ENCODE peak calls at places on chromosomes 1 and 21, in six cellular contexts. P is aorta, J is heart left ventricle, G is pancreas, T is colonic mucosa, M is hepatocyte. Q is an unnamed sample. For H3K4me1, the result is how much of the 10 kb centered on the place peaks cover.

GRCh38 chr1:111199881-111200801 is at the start of gene DENND2D:
- DNase-seq in G (peak), M (no peak), P (peak), J (peak), T (peak), Q (no peak)

GRCh38 chr1:90850925-90851710 is 134.0 kb upstream of the BARHL2 start:
- DNase-seq in T (peak), P (peak), G (peak), J (peak), M (peak), Q (peak)

GRCh38 chr21:32994305-32994704 is 31.4 kb upstream of the OLIG2 start:
- DNase-seq in T (no peak), J (no peak), G (no peak), P (no peak), M (peak), Q (no peak)

GRCh38 chr1:159983681-159984080 is 29.6 kb upstream of the SLAMF9 start:
- DNase-seq in P (no peak), J (no peak), G (no peak), T (peak), M (no peak), Q (no peak)

GRCh38 chr1:27122652-27123051 is 32.3 kb downstream of the SLC9A1 start:
- DNase-seq in T (peak), P (peak), G (no peak), M (peak), J (peak), Q (peak)

GRCh38 chr1:115069626-115070308 is 19.5 kb downstream of the TSPAN2 start:
- DNase-seq in M (peak), P (no peak), T (no peak), J (no peak), G (no peak), Q (peak)

GRCh38 chr21:38272215-38272614 is 15.4 kb downstream of the KCNJ15 start:
- DNase-seq in T (no peak), G (no peak), M (no peak), J (no peak), P (no peak), Q (no peak)

GRCh38 chr1:246262281-246262680 is 244.8 kb downstream of the SMYD3 start:
- DNase-seq in P (no peak), T (no peak), G (no peak), J (no peak), M (no peak), Q (no peak)

GRCh38 chr1:155941845-155942507 is 538 bp downstream of the RXFP4 start:
- DNase-seq in P (no peak), M (no peak), T (no peak), G (no peak), J (no peak), Q (no peak)

GRCh38 chr1:50333595-50333974 is 89.7 kb downstream of the DMRTA2 start:
- DNase-seq in M (peak), T (peak), P (no peak), J (peak), G (peak), Q (peak)

GRCh38 chr1:41358152-41358937 is 2.9 kb upstream of the FOXO6 start:
- DNase-seq in P (peak), J (peak), M (no peak), G (no peak), T (no peak), Q (no peak)

GRCh38 chr1:116425987-116426386 is 52.9 kb downstream of the ATP1A1 start:
- DNase-seq in M (no peak), P (no peak), J (no peak), G (no peak), T (no peak), Q (no peak)

GRCh38 chr1:175179837-175180590 is 12.6 kb downstream of the KIAA0040 start:
- DNase-seq in G (no peak), P (no peak), T (no peak), J (no peak), M (no peak), Q (no peak)

GRCh38 chr1:8059161-8059622 is 33.1 kb upstream of the ERRFI1 start:
- DNase-seq in P (peak), J (no peak), T (no peak), G (no peak), M (no peak), Q (peak)

GRCh38 chr1:157969693-157970485 is 23.6 kb upstream of the KIRREL1 start:
- DNase-seq in M (peak), P (peak), J (peak), T (peak), G (no peak), Q (peak)

GRCh38 chr1:53483656-53484055 is 24.5 kb downstream of the DMRTB1 start:
- DNase-seq in J (no peak), T (no peak), G (no peak), P (peak), M (no peak), Q (no peak)

GRCh38 chr1:16720403-16721223 is 19.7 kb upstream of the RNU1-4 start:
- DNase-seq in P (peak), T (no peak), M (peak), J (no peak), G (no peak), Q (peak)

GRCh38 chr1:92916899-92917298 is 44.4 kb downstream of the DIPK1A start:
- DNase-seq in G (no peak), J (no peak), T (no peak), P (no peak), M (no peak), Q (no peak)

GRCh38 chr1:213397638-213398037 is 346.6 kb downstream of the RPS6KC1 start:
- DNase-seq in M (no peak), T (no peak), J (no peak), G (no peak), P (no peak), Q (no peak)

GRCh38 chr1:53942149-53942957 is 3.1 kb downstream of the IFT25 start:
- DNase-seq in G (no peak), P (no peak), J (no peak), T (no peak), M (no peak), Q (no peak)

GRCh38 chr1:6256640-6257039 is 4.3 kb downstream of the GPR153 start:
- DNase-seq in M (no peak), J (no peak), P (no peak), T (no peak), G (no peak), Q (no peak)

GRCh38 chr1:24908591-24909259 is 21.4 kb downstream of the RUNX3 start:
- DNase-seq in G (no peak), P (peak), M (no peak), J (no peak), T (no peak), Q (no peak)

GRCh38 chr1:20281801-20282200 is 8.9 kb upstream of the VWA5B1 start:
- DNase-seq in G (no peak), T (no peak), M (no peak), P (no peak), J (no peak), Q (peak)

GRCh38 chr21:46661211-46661625 is 25.7 kb downstream of the PRMT2 start:
- DNase-seq in T (peak), P (peak), J (peak), M (peak), G (no peak), Q (peak)

GRCh38 chr21:44489962-44490361 is 34.7 kb downstream of the LRRC3 start:
- DNase-seq in T (no peak), P (no peak), J (no peak), G (no peak), M (no peak), Q (no peak)

GRCh38 chr21:39705849-39706248 is 39.1 kb upstream of the IGSF5 start:
- DNase-seq in T (no peak), M (no peak), G (no peak), P (no peak), J (no peak), Q (no peak)

GRCh38 chr1:29933110-29933509 is 696.8 kb downstream of the PTPRU start:
- DNase-seq in P (no peak), T (no peak), M (no peak), J (no peak), G (no peak), Q (no peak)

GRCh38 chr21:37166733-37167132 is 93.7 kb downstream of the TTC3 start:
- DNase-seq in G (no peak), J (no peak), T (no peak), P (no peak), M (peak), Q (no peak)

GRCh38 chr1:8412183-8412831 is 94.4 kb downstream of the SLC45A1 start:
- DNase-seq in P (no peak), M (peak), J (no peak), T (no peak), G (no peak), Q (no peak)

GRCh38 chr21:27206368-27206982 is 239.6 kb upstream of the ADAMTS5 start:
- DNase-seq in J (no peak), P (no peak), G (no peak), T (no peak), M (no peak), Q (no peak)

GRCh38 chr1:13935336-13935735 is 235.3 kb downstream of the PRDM2 start:
- DNase-seq in J (no peak), G (no peak), M (no peak), T (no peak), P (no peak), Q (no peak)

GRCh38 chr1:190439447-190439846 is 38.2 kb downstream of the BRINP3 start:
- DNase-seq in M (no peak), G (no peak), P (no peak), J (no peak), T (no peak), Q (no peak)

GRCh38 chr1:190444464-190444863 is 33.2 kb downstream of the BRINP3 start:
- DNase-seq in J (no peak), G (no peak), M (no peak), P (no peak), T (no peak), Q (no peak)
- H3K27ac ChIP-seq in J (no peak), G (no peak), M (no peak), P (no peak), T (no peak), Q (no peak)

GRCh38 chr21:42062543-42063022 is 8.5 kb upstream of the UMODL1 start:
- DNase-seq in M (no peak), J (peak), P (peak), G (no peak), T (peak), Q (no peak)
- H3K4me1 ChIP-seq in M (under half), J (under half), P (under half), G (under half), T (under half), Q (under half)

GRCh38 chr1:1212780-1213152 is 1.2 kb downstream of the TNFRSF4 start:
- DNase-seq in G (no peak), T (no peak), M (no peak), P (peak), J (peak), Q (no peak)
- H3K4me3 ChIP-seq in G (no peak), T (peak), M (no peak), P (no peak), J (peak), Q (no peak)

GRCh38 chr1:223825767-223826461 is 19.8 kb downstream of the TP53BP2 start:
- DNase-seq in M (no peak), G (no peak), J (no peak), T (no peak), P (no peak), Q (no peak)

GRCh38 chr1:223829678-223830077 is 16.1 kb downstream of the TP53BP2 start:
- DNase-seq in G (no peak), J (no peak), M (no peak), T (no peak), P (no peak), Q (no peak)

GRCh38 chr1:223824712-223825111 is 21.0 kb downstream of the TP53BP2 start:
- DNase-seq in G (no peak), P (no peak), J (no peak), M (no peak), T (no peak), Q (no peak)

GRCh38 chr1:223828162-223828848 is 17.4 kb downstream of the TP53BP2 start:
- DNase-seq in P (no peak), J (no peak), T (no peak), G (no peak), M (no peak), Q (no peak)

DNA sequence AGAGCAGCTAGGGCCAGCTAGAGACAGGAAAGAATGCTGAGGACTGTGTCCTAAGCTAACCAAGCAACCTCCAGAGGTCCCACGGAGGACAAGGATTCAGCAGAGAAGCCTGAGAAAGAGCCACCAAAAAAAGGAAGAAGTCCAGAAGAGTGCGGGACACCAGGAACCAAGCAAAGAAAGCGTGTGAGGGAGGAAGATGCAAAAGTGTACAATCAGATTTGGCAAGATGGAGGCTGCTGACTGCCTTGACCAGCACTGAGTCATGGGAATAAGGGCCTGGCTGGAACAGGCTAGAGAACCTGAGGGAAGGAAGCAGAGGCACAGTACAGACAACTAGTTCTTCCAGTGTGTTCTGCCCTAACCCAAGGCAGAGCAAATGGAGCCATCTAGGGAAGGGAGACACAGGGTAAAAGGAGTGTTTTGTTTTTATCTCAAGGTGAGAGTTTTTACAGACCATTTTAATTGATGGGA is 18.5 kb downstream of the TP53BP2 start:
- DNase-seq in M (no peak), G (no peak), J (no peak), T (no peak), P (no peak), Q (no peak)
- H3K27ac ChIP-seq in M (no peak), G (no peak), J (no peak), T (no peak), P (no peak), Q (no peak)

DNA sequence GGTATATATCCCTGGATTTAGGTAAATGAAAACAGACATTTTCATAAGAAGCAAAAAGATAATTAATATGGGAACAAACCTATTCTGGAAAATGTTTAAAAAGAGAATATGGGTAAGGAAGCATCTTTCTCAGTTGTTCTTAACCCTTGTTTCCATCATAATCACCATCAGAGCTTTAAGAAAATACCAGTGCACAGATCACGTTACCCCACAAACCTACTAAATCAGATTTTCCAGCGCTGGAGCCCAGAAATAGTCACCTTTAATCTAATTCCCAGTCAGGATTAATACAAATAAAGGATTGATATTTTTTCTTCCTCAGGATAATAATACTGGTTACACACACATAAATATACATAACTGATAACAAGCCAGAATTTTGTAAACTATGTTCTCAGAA is 44.6 kb downstream of the PTPRC start:
- DNase-seq in P (no peak), T (no peak), J (no peak), G (no peak), M (no peak), Q (no peak)
- H3K4me1 ChIP-seq in P (under half), T (under half), J (under half), G (under half), M (under half), Q (under half)

GRCh38 chr1:162059721-162060120 is 9.8 kb upstream of the NOS1AP start:
- DNase-seq in P (no peak), T (no peak), J (no peak), G (no peak), M (no peak), Q (no peak)
- H3K4me3 ChIP-seq in P (no peak), T (no peak), J (no peak), G (no peak), M (no peak), Q (no peak)

DNA sequence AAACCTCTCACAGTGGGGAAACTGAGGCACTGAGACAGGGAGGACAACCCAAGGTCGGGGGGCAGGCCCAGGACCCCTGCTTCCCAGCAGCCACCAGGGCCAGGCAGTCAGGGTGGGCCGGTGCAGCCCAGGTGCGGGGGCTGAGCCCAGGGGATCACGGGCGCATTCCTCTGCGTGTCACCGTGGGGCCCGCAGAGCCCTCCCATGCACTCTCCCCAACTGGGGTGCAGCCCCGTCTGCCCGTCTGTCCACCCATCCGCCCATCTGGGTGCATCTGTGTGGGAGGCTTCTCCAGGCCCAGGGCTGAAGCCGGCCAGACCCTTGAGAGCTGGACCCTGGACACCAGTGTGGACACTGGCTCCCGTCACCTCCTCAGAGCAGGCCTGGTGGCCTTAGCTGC is 2.9 kb upstream of the PLCH2 start:
- DNase-seq in T (no peak), G (no peak), P (no peak), M (no peak), J (no peak), Q (no peak)
- H3K27ac ChIP-seq in T (no peak), G (no peak), P (no peak), M (no peak), J (no peak), Q (no peak)